ENCODE peak calls at places on chromosome 9, in eight cellular contexts. One of them, this sample, is unnamed.

GRCh38 chr9:127971357-127972315 is 9.2 kb downstream of the EEIG1 start:
- DNase-seq in A549: no peak
- DNase-seq in transverse colon: no peak
- DNase-seq in tibial nerve: no peak
- DNase-seq in uterus: no peak
- DNase-seq in ovary: peak
- DNase-seq in lung: no peak
- DNase-seq in CD8-positive, alpha-beta T cell: no peak
- DNase-seq in this sample: peak

GRCh38 chr9:4235951-4236804 is 63.7 kb downstream of the GLIS3 start:
- DNase-seq in A549: peak
- DNase-seq in transverse colon: no peak
- DNase-seq in tibial nerve: no peak
- DNase-seq in uterus: no peak
- DNase-seq in ovary: no peak
- DNase-seq in lung: no peak
- DNase-seq in CD8-positive, alpha-beta T cell: no peak
- DNase-seq in this sample: no peak

GRCh38 chr9:120680579-120680978 is 33.7 kb downstream of the MEGF9 start:
- DNase-seq in A549: no peak
- DNase-seq in transverse colon: no peak
- DNase-seq in tibial nerve: no peak
- DNase-seq in uterus: no peak
- DNase-seq in ovary: no peak
- DNase-seq in lung: no peak
- DNase-seq in CD8-positive, alpha-beta T cell: no peak
- DNase-seq in this sample: no peak

GRCh38 chr9:6229604-6230003 is 14.0 kb downstream of the IL33 start:
- DNase-seq in A549: peak
- DNase-seq in transverse colon: no peak
- DNase-seq in tibial nerve: no peak
- DNase-seq in uterus: no peak
- DNase-seq in ovary: no peak
- DNase-seq in lung: no peak
- DNase-seq in CD8-positive, alpha-beta T cell: no peak
- DNase-seq in this sample: no peak

GRCh38 chr9:35051069-35051967 is 21.1 kb downstream of the VCP start:
- DNase-seq in A549: peak
- DNase-seq in transverse colon: peak
- DNase-seq in tibial nerve: no peak
- DNase-seq in uterus: peak
- DNase-seq in ovary: peak
- DNase-seq in lung: peak
- DNase-seq in CD8-positive, alpha-beta T cell: peak
- DNase-seq in this sample: no peak

GRCh38 chr9:7058539-7058938 is 300.8 kb downstream of the KDM4C start:
- DNase-seq in A549: no peak
- DNase-seq in transverse colon: no peak
- DNase-seq in tibial nerve: no peak
- DNase-seq in uterus: no peak
- DNase-seq in ovary: no peak
- DNase-seq in lung: no peak
- DNase-seq in CD8-positive, alpha-beta T cell: no peak
- DNase-seq in this sample: no peak

GRCh38 chr9:70923941-70924340 is 197.5 kb downstream of the TRPM3 start:
- DNase-seq in A549: no peak
- DNase-seq in transverse colon: no peak
- DNase-seq in tibial nerve: no peak
- DNase-seq in uterus: no peak
- DNase-seq in ovary: no peak
- DNase-seq in lung: no peak
- DNase-seq in CD8-positive, alpha-beta T cell: no peak
- DNase-seq in this sample: no peak

GRCh38 chr9:137254624-137255447 is at the start of gene NELFB:
- DNase-seq in A549: peak
- DNase-seq in transverse colon: peak
- DNase-seq in tibial nerve: peak
- DNase-seq in uterus: peak
- DNase-seq in ovary: peak
- DNase-seq in lung: peak
- DNase-seq in CD8-positive, alpha-beta T cell: peak
- DNase-seq in this sample: peak

GRCh38 chr9:114334490-114334889 is 4.8 kb downstream of the ORM2 start:
- DNase-seq in A549: no peak
- DNase-seq in transverse colon: no peak
- DNase-seq in tibial nerve: no peak
- DNase-seq in uterus: no peak
- DNase-seq in ovary: no peak
- DNase-seq in lung: no peak
- DNase-seq in CD8-positive, alpha-beta T cell: no peak
- DNase-seq in this sample: no peak

GRCh38 chr9:137070906-137071275 is 534 bp upstream of the SAPCD2 start:
- DNase-seq in A549: no peak
- DNase-seq in transverse colon: no peak
- DNase-seq in tibial nerve: no peak
- DNase-seq in uterus: no peak
- DNase-seq in ovary: no peak
- DNase-seq in lung: no peak
- DNase-seq in CD8-positive, alpha-beta T cell: no peak
- DNase-seq in this sample: peak

GRCh38 chr9:14236586-14236985 is 77.4 kb downstream of the NFIB start:
- DNase-seq in A549: no peak
- DNase-seq in transverse colon: no peak
- DNase-seq in tibial nerve: no peak
- DNase-seq in uterus: no peak
- DNase-seq in ovary: no peak
- DNase-seq in lung: no peak
- DNase-seq in CD8-positive, alpha-beta T cell: no peak
- DNase-seq in this sample: no peak

GRCh38 chr9:101702257-101702656 is 36.2 kb downstream of the GRIN3A start:
- DNase-seq in A549: no peak
- DNase-seq in transverse colon: no peak
- DNase-seq in tibial nerve: no peak
- DNase-seq in uterus: no peak
- DNase-seq in ovary: no peak
- DNase-seq in lung: no peak
- DNase-seq in CD8-positive, alpha-beta T cell: no peak
- DNase-seq in this sample: no peak

GRCh38 chr9:27053369-27054057 is 48.0 kb upstream of the LRRC19 start:
- DNase-seq in A549: peak
- DNase-seq in transverse colon: no peak
- DNase-seq in tibial nerve: no peak
- DNase-seq in uterus: no peak
- DNase-seq in ovary: no peak
- DNase-seq in lung: no peak
- DNase-seq in CD8-positive, alpha-beta T cell: no peak
- DNase-seq in this sample: no peak

GRCh38 chr9:120447959-120448500 is 131.9 kb downstream of the CDK5RAP2 start:
- DNase-seq in A549: no peak
- DNase-seq in transverse colon: no peak
- DNase-seq in tibial nerve: no peak
- DNase-seq in uterus: no peak
- DNase-seq in ovary: no peak
- DNase-seq in lung: no peak
- DNase-seq in CD8-positive, alpha-beta T cell: no peak
- DNase-seq in this sample: no peak

GRCh38 chr9:119736478-119737454 is 367.5 kb upstream of the BRINP1 start:
- DNase-seq in A549: no peak
- DNase-seq in transverse colon: peak
- DNase-seq in tibial nerve: no peak
- DNase-seq in uterus: no peak
- DNase-seq in ovary: no peak
- DNase-seq in lung: no peak
- DNase-seq in CD8-positive, alpha-beta T cell: no peak
- DNase-seq in this sample: peak

GRCh38 chr9:93684806-93685553 is 108.6 kb downstream of the PHF2 start:
- DNase-seq in A549: no peak
- DNase-seq in transverse colon: no peak
- DNase-seq in tibial nerve: peak
- DNase-seq in uterus: no peak
- DNase-seq in ovary: no peak
- DNase-seq in lung: peak
- DNase-seq in CD8-positive, alpha-beta T cell: no peak
- DNase-seq in this sample: no peak

GRCh38 chr9:2276296-2276695 is 261.1 kb downstream of the SMARCA2 start:
- DNase-seq in A549: no peak
- DNase-seq in transverse colon: no peak
- DNase-seq in tibial nerve: no peak
- DNase-seq in uterus: no peak
- DNase-seq in ovary: no peak
- DNase-seq in lung: no peak
- DNase-seq in CD8-positive, alpha-beta T cell: no peak
- DNase-seq in this sample: no peak

GRCh38 chr9:137482094-137482781 is 23.1 kb upstream of the NSMF start:
- DNase-seq in A549: peak
- DNase-seq in transverse colon: no peak
- DNase-seq in tibial nerve: peak
- DNase-seq in uterus: peak
- DNase-seq in ovary: peak
- DNase-seq in lung: no peak
- DNase-seq in CD8-positive, alpha-beta T cell: no peak
- DNase-seq in this sample: peak

GRCh38 chr9:9170735-9171134 is 1371.2 kb upstream of the DMAC1 start:
- DNase-seq in A549: no peak
- DNase-seq in transverse colon: no peak
- DNase-seq in tibial nerve: no peak
- DNase-seq in uterus: no peak
- DNase-seq in ovary: no peak
- DNase-seq in lung: no peak
- DNase-seq in CD8-positive, alpha-beta T cell: no peak
- DNase-seq in this sample: no peak

GRCh38 chr9:92545002-92545510 is 9.3 kb upstream of the ECM2 start:
- DNase-seq in A549: no peak
- DNase-seq in transverse colon: no peak
- DNase-seq in tibial nerve: no peak
- DNase-seq in uterus: no peak
- DNase-seq in ovary: no peak
- DNase-seq in lung: no peak
- DNase-seq in CD8-positive, alpha-beta T cell: no peak
- DNase-seq in this sample: no peak

DNA sequence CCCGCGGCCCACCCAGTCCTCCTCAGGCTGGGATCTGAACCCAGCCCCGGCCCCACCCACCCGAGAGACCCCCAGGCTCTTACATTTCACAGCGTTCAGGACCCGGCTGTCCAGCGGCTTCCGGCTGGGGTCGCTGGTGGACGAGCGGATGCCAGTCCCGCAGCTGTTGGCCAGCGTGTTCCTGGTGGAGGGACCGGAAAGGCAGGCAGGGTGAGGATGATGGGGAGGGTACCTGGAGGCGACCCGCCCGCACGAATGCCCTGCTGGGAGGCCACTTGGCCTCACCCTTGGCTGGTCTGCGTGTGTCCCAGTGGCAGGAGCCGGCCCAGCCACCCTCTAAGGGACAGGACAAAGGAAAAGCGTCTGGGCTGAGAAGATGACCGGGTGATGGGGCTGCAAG is 51.9 kb upstream of the UBAC1 start:
- DNase-seq in A549: no peak
- DNase-seq in transverse colon: no peak
- DNase-seq in tibial nerve: no peak
- DNase-seq in uterus: no peak
- DNase-seq in ovary: peak
- DNase-seq in lung: no peak
- DNase-seq in CD8-positive, alpha-beta T cell: no peak
- DNase-seq in this sample: peak
- H3K27ac ChIP-seq in A549: no peak
- H3K27ac ChIP-seq in transverse colon: peak
- H3K27ac ChIP-seq in tibial nerve: peak
- H3K27ac ChIP-seq in uterus: peak
- H3K27ac ChIP-seq in ovary: peak
- H3K27ac ChIP-seq in lung: peak
- H3K27ac ChIP-seq in CD8-positive, alpha-beta T cell: no peak
- H3K27ac ChIP-seq in this sample: peak

DNA sequence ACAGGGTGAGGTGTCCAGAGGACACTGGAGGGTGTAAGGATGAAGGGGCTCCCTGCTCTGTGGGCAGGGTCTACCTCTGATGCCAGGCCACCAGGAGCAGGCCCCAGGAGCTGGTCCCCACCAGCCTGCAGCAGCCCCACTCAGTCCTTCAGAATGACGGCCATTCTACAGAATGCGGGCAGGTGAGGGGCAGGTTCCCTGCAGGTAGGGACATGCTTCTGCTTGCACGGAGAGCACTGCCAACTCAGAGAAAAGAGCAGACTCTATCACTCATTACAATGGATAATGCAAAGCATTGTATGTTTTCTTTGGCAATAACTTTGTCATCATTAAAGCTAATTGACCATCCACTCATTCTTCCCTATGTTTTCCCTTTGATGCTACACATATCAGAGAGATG is 39.0 kb downstream of the DDX31 start:
- DNase-seq in A549: no peak
- DNase-seq in transverse colon: no peak
- DNase-seq in tibial nerve: no peak
- DNase-seq in uterus: no peak
- DNase-seq in ovary: no peak
- DNase-seq in lung: no peak
- DNase-seq in CD8-positive, alpha-beta T cell: no peak
- DNase-seq in this sample: no peak
- TF ChIP-seq CTCF in A549: no peak
- TF ChIP-seq CTCF in transverse colon: no peak
- TF ChIP-seq CTCF in tibial nerve: no peak
- TF ChIP-seq CTCF in uterus: no peak
- TF ChIP-seq CTCF in ovary: no peak
- TF ChIP-seq CTCF in lung: no peak
- TF ChIP-seq CTCF in CD8-positive, alpha-beta T cell: no peak
- TF ChIP-seq CTCF in this sample: no peak

GRCh38 chr9:82706781-82707180 is 356.2 kb downstream of the RASEF start:
- DNase-seq in A549: peak
- DNase-seq in transverse colon: no peak
- DNase-seq in tibial nerve: no peak
- DNase-seq in uterus: no peak
- DNase-seq in ovary: no peak
- DNase-seq in lung: no peak
- DNase-seq in CD8-positive, alpha-beta T cell: no peak
- DNase-seq in this sample: no peak
- H3K27ac ChIP-seq in A549: no peak
- H3K27ac ChIP-seq in transverse colon: no peak
- H3K27ac ChIP-seq in tibial nerve: no peak
- H3K27ac ChIP-seq in uterus: no peak
- H3K27ac ChIP-seq in ovary: no peak
- H3K27ac ChIP-seq in lung: no peak
- H3K27ac ChIP-seq in CD8-positive, alpha-beta T cell: no peak
- H3K27ac ChIP-seq in this sample: no peak

GRCh38 chr9:82513976-82514735 is 525.6 kb downstream of the SPATA31D1 start:
- DNase-seq in A549: no peak
- DNase-seq in transverse colon: no peak
- DNase-seq in tibial nerve: no peak
- DNase-seq in uterus: peak
- DNase-seq in ovary: no peak
- DNase-seq in lung: no peak
- DNase-seq in CD8-positive, alpha-beta T cell: no peak
- DNase-seq in this sample: no peak
- TF ChIP-seq CTCF in A549: no peak
- TF ChIP-seq CTCF in transverse colon: no peak
- TF ChIP-seq CTCF in tibial nerve: no peak
- TF ChIP-seq CTCF in uterus: no peak
- TF ChIP-seq CTCF in ovary: no peak
- TF ChIP-seq CTCF in lung: no peak
- TF ChIP-seq CTCF in CD8-positive, alpha-beta T cell: no peak
- TF ChIP-seq CTCF in this sample: no peak